ENCODE peak calls at places on chromosome 19, in eight cellular contexts. R is lower lobe of right lung; Q is AG04450; V is OCI-LY7; H is A549; C is cerebellar cortex; F is activated CD4-positive, CD25-positive, alpha-beta regulatory T cell; B is mesenchymal stem cell. G is an unnamed sample.

GRCh38 chr19:56223481-56223880 is 21.4 kb downstream of the ZSCAN5C start:
- DNase-seq in R (no peak), Q (no peak), V (no peak), H (no peak), C (no peak), F (no peak), B (no peak), G (no peak)

GRCh38 chr19:16441661-16442071 is 30.1 kb downstream of the EPS15L1 start:
- DNase-seq in R (no peak), Q (no peak), V (peak), H (peak), C (no peak), F (no peak), B (peak), G (no peak)

GRCh38 chr19:29819986-29820385 is 8.2 kb downstream of the CCNE1 start:
- DNase-seq in R (peak), Q (no peak), V (no peak), H (no peak), C (no peak), F (no peak), B (no peak), G (no peak)

GRCh38 chr19:45821570-45821969 is 6.5 kb upstream of the RSPH6A start:
- DNase-seq in R (no peak), Q (no peak), V (no peak), H (no peak), C (no peak), F (no peak), B (no peak), G (no peak)

GRCh38 chr19:32662186-32662585 is 12.8 kb downstream of the ANKRD27 start:
- DNase-seq in R (no peak), Q (no peak), V (peak), H (no peak), C (no peak), F (no peak), B (peak), G (no peak)

GRCh38 chr19:16702123-16702522 is 17.5 kb upstream of the NWD1 start:
- DNase-seq in R (no peak), Q (peak), V (no peak), H (no peak), C (no peak), F (no peak), B (peak), G (no peak)

GRCh38 chr19:14450168-14450874 is 17.2 kb downstream of the PKN1 start:
- DNase-seq in R (no peak), Q (no peak), V (peak), H (peak), C (peak), F (no peak), B (peak), G (no peak)

GRCh38 chr19:17751103-17751911 is at the start of gene FCHO1:
- DNase-seq in R (peak), Q (no peak), V (peak), H (no peak), C (no peak), F (peak), B (no peak), G (no peak)

GRCh38 chr19:5153601-5154128 is 184.8 kb downstream of the KDM4B start:
- DNase-seq in R (no peak), Q (no peak), V (no peak), H (no peak), C (no peak), F (no peak), B (no peak), G (no peak)

GRCh38 chr19:10836478-10837325 is 690 bp upstream of the TMED1 start:
- DNase-seq in R (peak), Q (no peak), V (peak), H (peak), C (no peak), F (peak), B (no peak), G (peak)

GRCh38 chr19:1853295-1854031 is 5.2 kb upstream of the REXO1 start:
- DNase-seq in R (peak), Q (no peak), V (peak), H (peak), C (peak), F (peak), B (peak), G (no peak)

GRCh38 chr19:37309834-37310575 is 60.9 kb upstream of the ZNF527 start:
- DNase-seq in R (no peak), Q (no peak), V (peak), H (no peak), C (no peak), F (no peak), B (no peak), G (no peak)

GRCh38 chr19:3665681-3666544 is 34.4 kb downstream of the PIP5K1C start:
- DNase-seq in R (peak), Q (no peak), V (peak), H (peak), C (peak), F (peak), B (peak), G (peak)

GRCh38 chr19:13807421-13808021 is 12.3 kb downstream of the ZSWIM4 start:
- DNase-seq in R (no peak), Q (no peak), V (no peak), H (no peak), C (no peak), F (no peak), B (no peak), G (no peak)

GRCh38 chr19:17332677-17333581 is 1.7 kb downstream of the ANO8 start:
- DNase-seq in R (no peak), Q (no peak), V (peak), H (peak), C (peak), F (no peak), B (peak), G (peak)